ENCODE peak calls at places on chromosomes 2 and 18, in five cellular contexts. One of them, this sample, is unnamed. For H3K36me3, the result is how much of the 10 kb centered on the place peaks cover.

GRCh38 chr18:58314284-58314683 is 270.3 kb downstream of the NEDD4L start:
- DNase-seq in stomach: peak
- DNase-seq in adrenal gland: peak
- DNase-seq in H1: no peak
- DNase-seq in ovary: no peak
- DNase-seq in this sample: peak

GRCh38 chr2:202680512-202680911 is 45.7 kb downstream of the FAM117B start:
- DNase-seq in stomach: no peak
- DNase-seq in adrenal gland: no peak
- DNase-seq in ovary: no peak
- DNase-seq in H1: no peak
- DNase-seq in this sample: no peak

GRCh38 chr2:65364054-65364651 is 68.2 kb downstream of the SPRED2 start:
- DNase-seq in adrenal gland: no peak
- DNase-seq in ovary: no peak
- DNase-seq in H1: no peak
- DNase-seq in stomach: no peak
- DNase-seq in this sample: no peak

GRCh38 chr2:145464901-145465300 is 945.0 kb upstream of the ZEB2 start:
- DNase-seq in H1: no peak
- DNase-seq in adrenal gland: no peak
- DNase-seq in ovary: no peak
- DNase-seq in stomach: no peak
- DNase-seq in this sample: no peak

GRCh38 chr2:102442967-102443828 is 20.2 kb downstream of the IL18RAP start:
- DNase-seq in adrenal gland: peak
- DNase-seq in stomach: no peak
- DNase-seq in ovary: no peak
- DNase-seq in H1: no peak
- DNase-seq in this sample: no peak

GRCh38 chr2:191957996-191958860 is 111.3 kb upstream of the CAVIN2 start:
- DNase-seq in H1: no peak
- DNase-seq in adrenal gland: no peak
- DNase-seq in stomach: no peak
- DNase-seq in ovary: no peak
- DNase-seq in this sample: no peak

GRCh38 chr2:55384786-55385185 is 34.9 kb downstream of the CCDC88A start:
- DNase-seq in ovary: no peak
- DNase-seq in adrenal gland: no peak
- DNase-seq in H1: no peak
- DNase-seq in stomach: no peak
- DNase-seq in this sample: no peak

GRCh38 chr2:241314181-241314932 is 1.1 kb downstream of the HDLBP start:
- DNase-seq in ovary: no peak
- DNase-seq in stomach: no peak
- DNase-seq in H1: no peak
- DNase-seq in adrenal gland: no peak
- DNase-seq in this sample: no peak

GRCh38 chr18:21484851-21485636 is 115.5 kb downstream of the ESCO1 start:
- DNase-seq in adrenal gland: no peak
- DNase-seq in stomach: no peak
- DNase-seq in H1: no peak
- DNase-seq in ovary: no peak
- DNase-seq in this sample: no peak

GRCh38 chr2:176110975-176111663 is 4.0 kb downstream of the HOXD11 start:
- DNase-seq in H1: peak
- DNase-seq in stomach: no peak
- DNase-seq in adrenal gland: peak
- DNase-seq in ovary: peak
- DNase-seq in this sample: peak

GRCh38 chr2:125455110-125455509 is 1200.8 kb upstream of the GYPC start:
- DNase-seq in stomach: no peak
- DNase-seq in adrenal gland: no peak
- DNase-seq in ovary: no peak
- DNase-seq in H1: no peak
- DNase-seq in this sample: no peak

GRCh38 chr2:29024882-29025430 is 43.9 kb downstream of the TOGARAM2 start:
- DNase-seq in adrenal gland: no peak
- DNase-seq in stomach: no peak
- DNase-seq in ovary: no peak
- DNase-seq in H1: no peak
- DNase-seq in this sample: no peak

GRCh38 chr2:59034791-59035190 is 793.7 kb upstream of the FANCL start:
- DNase-seq in ovary: no peak
- DNase-seq in stomach: no peak
- DNase-seq in H1: no peak
- DNase-seq in adrenal gland: no peak
- DNase-seq in this sample: peak

GRCh38 chr18:48950536-48951447 is at the start of gene SMAD7:
- DNase-seq in ovary: peak
- DNase-seq in H1: no peak
- DNase-seq in stomach: peak
- DNase-seq in adrenal gland: no peak
- DNase-seq in this sample: no peak

GRCh38 chr18:9348766-9349165 is 14.2 kb downstream of the TWSG1 start:
- DNase-seq in stomach: no peak
- DNase-seq in H1: no peak
- DNase-seq in ovary: no peak
- DNase-seq in adrenal gland: no peak
- DNase-seq in this sample: no peak

GRCh38 chr2:241115361-241115760 is 13.3 kb upstream of the MTERF4 start:
- DNase-seq in stomach: no peak
- DNase-seq in adrenal gland: no peak
- DNase-seq in ovary: no peak
- DNase-seq in H1: no peak
- DNase-seq in this sample: no peak

GRCh38 chr2:86747708-86748627 is 27.9 kb downstream of the RMND5A start:
- DNase-seq in H1: no peak
- DNase-seq in adrenal gland: peak
- DNase-seq in stomach: no peak
- DNase-seq in ovary: no peak
- DNase-seq in this sample: no peak

GRCh38 chr2:55581435-55581834 is 36.0 kb downstream of the PPP4R3B start:
- DNase-seq in ovary: no peak
- DNase-seq in adrenal gland: no peak
- DNase-seq in stomach: no peak
- DNase-seq in H1: no peak
- DNase-seq in this sample: no peak

GRCh38 chr18:69840445-69840844 is 107.2 kb downstream of the CD226 start:
- DNase-seq in H1: no peak
- DNase-seq in stomach: no peak
- DNase-seq in adrenal gland: no peak
- DNase-seq in ovary: no peak
- DNase-seq in this sample: no peak

GRCh38 chr2:130884503-130884902 is 47.8 kb downstream of the ARHGEF4 start:
- DNase-seq in H1: no peak
- DNase-seq in stomach: no peak
- DNase-seq in adrenal gland: no peak
- DNase-seq in ovary: no peak
- DNase-seq in this sample: no peak

GRCh38 chr2:207282916-207283315 is 117.2 kb upstream of the KLF7 start:
- DNase-seq in ovary: no peak
- DNase-seq in H1: no peak
- DNase-seq in stomach: no peak
- DNase-seq in adrenal gland: no peak
- DNase-seq in this sample: no peak

GRCh38 chr2:226977775-226978190 is 141.9 kb downstream of the RHBDD1 start:
- DNase-seq in H1: no peak
- DNase-seq in adrenal gland: no peak
- DNase-seq in ovary: no peak
- DNase-seq in stomach: no peak
- DNase-seq in this sample: no peak

GRCh38 chr2:156110890-156111289 is 221.6 kb downstream of the NR4A2 start:
- DNase-seq in adrenal gland: no peak
- DNase-seq in ovary: no peak
- DNase-seq in H1: peak
- DNase-seq in stomach: peak
- DNase-seq in this sample: no peak

GRCh38 chr2:159168707-159169106 is 117.8 kb downstream of the WDSUB1 start:
- DNase-seq in ovary: no peak
- DNase-seq in stomach: no peak
- DNase-seq in adrenal gland: no peak
- DNase-seq in H1: no peak
- DNase-seq in this sample: no peak

GRCh38 chr2:164145093-164145987 is 409.5 kb upstream of the FIGN start:
- DNase-seq in ovary: no peak
- DNase-seq in H1: no peak
- DNase-seq in stomach: no peak
- DNase-seq in adrenal gland: no peak
- DNase-seq in this sample: no peak

GRCh38 chr18:22951823-22952222 is 18.7 kb downstream of the RBBP8 start:
- DNase-seq in ovary: no peak
- DNase-seq in H1: no peak
- DNase-seq in stomach: no peak
- DNase-seq in adrenal gland: no peak
- DNase-seq in this sample: no peak

GRCh38 chr2:96940026-96940601 is 46.3 kb downstream of the FAM178B start:
- DNase-seq in H1: no peak
- DNase-seq in adrenal gland: no peak
- DNase-seq in stomach: no peak
- DNase-seq in ovary: no peak
- DNase-seq in this sample: no peak

GRCh38 chr2:3725458-3726250 is 22.3 kb downstream of the DCDC2C start:
- DNase-seq in ovary: no peak
- DNase-seq in adrenal gland: no peak
- DNase-seq in stomach: no peak
- DNase-seq in H1: no peak
- DNase-seq in this sample: no peak

GRCh38 chr2:233247744-233248143 is 3.7 kb upstream of the ATG16L1 start:
- DNase-seq in ovary: no peak
- DNase-seq in stomach: no peak
- DNase-seq in H1: no peak
- DNase-seq in adrenal gland: no peak
- DNase-seq in this sample: no peak

GRCh38 chr18:47040982-47041381 is 5.6 kb upstream of the ELOA2 start:
- DNase-seq in stomach: no peak
- DNase-seq in adrenal gland: no peak
- DNase-seq in ovary: no peak
- DNase-seq in H1: no peak
- DNase-seq in this sample: no peak

GRCh38 chr2:20992201-20992711 is 51.6 kb downstream of the APOB start:
- DNase-seq in ovary: no peak
- DNase-seq in stomach: no peak
- DNase-seq in adrenal gland: no peak
- DNase-seq in H1: no peak
- DNase-seq in this sample: peak

GRCh38 chr2:188623995-188624643 is 332.4 kb downstream of the GULP1 start:
- DNase-seq in adrenal gland: no peak
- DNase-seq in stomach: no peak
- DNase-seq in H1: no peak
- DNase-seq in ovary: no peak
- DNase-seq in this sample: no peak

GRCh38 chr2:239392688-239393400 is 8.0 kb downstream of the HDAC4 start:
- DNase-seq in adrenal gland: no peak
- DNase-seq in stomach: no peak
- DNase-seq in H1: no peak
- DNase-seq in ovary: no peak
- DNase-seq in this sample: no peak

GRCh38 chr2:149178626-149179025 is 140.1 kb downstream of the LYPD6B start:
- DNase-seq in H1: no peak
- DNase-seq in adrenal gland: no peak
- DNase-seq in stomach: no peak
- DNase-seq in ovary: no peak
- DNase-seq in this sample: no peak

GRCh38 chr18:13371689-13372404 is 153.3 kb downstream of the LDLRAD4 start:
- DNase-seq in ovary: no peak
- DNase-seq in H1: no peak
- DNase-seq in adrenal gland: no peak
- DNase-seq in stomach: no peak
- DNase-seq in this sample: no peak

GRCh38 chr2:71531522-71532047 is 78.2 kb downstream of the DYSF start:
- DNase-seq in ovary: no peak
- DNase-seq in H1: no peak
- DNase-seq in stomach: no peak
- DNase-seq in adrenal gland: no peak
- DNase-seq in this sample: no peak

GRCh38 chr2:120323807-120324399 is 22.0 kb upstream of the INHBB start:
- DNase-seq in stomach: no peak
- DNase-seq in H1: no peak
- DNase-seq in adrenal gland: no peak
- DNase-seq in ovary: no peak
- DNase-seq in this sample: no peak

DNA sequence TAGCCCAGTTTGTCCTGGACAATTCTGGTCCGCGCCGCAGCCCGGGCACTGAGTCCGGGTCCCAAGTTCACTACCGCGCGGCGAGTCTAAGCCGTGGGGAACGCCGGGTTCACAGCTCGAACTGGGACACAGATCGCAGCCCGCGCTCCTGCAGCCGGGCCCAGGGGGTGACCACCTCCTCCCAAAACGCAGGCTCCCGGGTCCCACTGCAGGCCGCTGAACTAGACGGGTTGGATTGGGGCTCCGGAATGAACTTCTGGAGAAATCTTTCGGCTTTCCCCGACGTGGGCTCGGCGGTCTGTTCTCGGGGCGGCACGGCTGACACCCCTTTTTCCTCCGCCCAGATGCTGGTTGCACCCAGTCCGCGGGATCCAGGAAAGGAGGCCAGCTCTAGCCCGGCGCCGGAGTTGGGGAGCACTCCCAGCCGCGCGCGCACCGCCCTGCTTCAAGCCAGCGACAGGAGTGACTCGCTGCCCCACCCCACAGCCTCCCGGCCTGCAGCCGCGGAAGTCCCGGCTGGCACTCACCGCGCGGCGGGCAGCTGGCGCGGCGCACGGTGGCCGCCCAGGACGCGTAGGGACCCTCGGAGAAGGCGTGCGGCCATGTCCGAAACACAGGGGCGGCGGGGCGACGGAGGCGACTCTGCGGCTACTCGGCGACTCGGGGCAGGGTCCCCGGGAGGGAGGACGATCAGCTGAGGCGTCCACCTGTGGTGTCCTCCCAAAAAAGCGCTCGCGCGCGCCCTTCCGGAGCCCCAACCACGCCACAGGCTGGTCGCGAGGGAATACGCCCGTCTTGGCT is at the start of gene ACADL:
- DNase-seq in adrenal gland: no peak
- DNase-seq in H1: peak
- DNase-seq in ovary: peak
- DNase-seq in stomach: peak
- DNase-seq in this sample: no peak
- TF ChIP-seq POLR2A in adrenal gland: no peak
- TF ChIP-seq POLR2A in H1: no peak
- TF ChIP-seq POLR2A in ovary: no peak
- TF ChIP-seq POLR2A in stomach: no peak
- TF ChIP-seq POLR2A in this sample: no peak

GRCh38 chr2:121412349-121412748 is 118.3 kb upstream of the RNU4ATAC start:
- DNase-seq in stomach: no peak
- DNase-seq in ovary: no peak
- DNase-seq in H1: no peak
- DNase-seq in adrenal gland: no peak
- DNase-seq in this sample: no peak
- H3K36me3 ChIP-seq in stomach: half or more
- H3K36me3 ChIP-seq in ovary: under half
- H3K36me3 ChIP-seq in H1: under half
- H3K36me3 ChIP-seq in adrenal gland: under half
- H3K36me3 ChIP-seq in this sample: under half

GRCh38 chr2:219543596-219544358 is at the start of the genes CHPF and TMEM198:
- DNase-seq in adrenal gland: peak
- DNase-seq in H1: peak
- DNase-seq in stomach: peak
- DNase-seq in ovary: peak
- DNase-seq in this sample: peak
- TF ChIP-seq POLR2A in adrenal gland: peak
- TF ChIP-seq POLR2A in H1: no peak
- TF ChIP-seq POLR2A in stomach: no peak
- TF ChIP-seq POLR2A in ovary: peak
- TF ChIP-seq POLR2A in this sample: peak

GRCh38 chr2:216423071-216423470 is 10.8 kb downstream of the SMARCAL1 start:
- DNase-seq in adrenal gland: no peak
- DNase-seq in stomach: no peak
- DNase-seq in ovary: no peak
- DNase-seq in H1: no peak
- DNase-seq in this sample: no peak
- H3K36me3 ChIP-seq in adrenal gland: under half
- H3K36me3 ChIP-seq in stomach: half or more
- H3K36me3 ChIP-seq in ovary: under half
- H3K36me3 ChIP-seq in H1: under half
- H3K36me3 ChIP-seq in this sample: under half

This sample was measured in uterus.